ENCODE peak calls at places on chromosomes 12 and 14, in five cellular contexts. I is GM12891, V is H1, L is HepG2, Y is GM12878. E is an unnamed sample.

GRCh38 chr14:65164825-65165135 is 62.5 kb upstream of the MAX start:
- DNase-seq in I (no peak), V (no peak), L (peak), Y (no peak), E (no peak)

GRCh38 chr14:69475194-69475818 is 9.2 kb upstream of the PLEKHD1 start:
- DNase-seq in I (no peak), V (no peak), L (peak), Y (no peak), E (no peak)

GRCh38 chr12:91074068-91074819 is 16.4 kb upstream of the KERA start:
- DNase-seq in I (no peak), V (no peak), L (no peak), Y (no peak), E (no peak)

GRCh38 chr14:96737869-96738268 is 59.3 kb upstream of the VRK1 start:
- DNase-seq in I (no peak), V (no peak), L (no peak), Y (no peak), E (no peak)

GRCh38 chr14:90924618-90925345 is 108.6 kb upstream of the TTC7B start:
- DNase-seq in I (no peak), V (no peak), L (no peak), Y (no peak), E (no peak)

GRCh38 chr12:9071518-9071917 is 44.2 kb downstream of the A2M start:
- DNase-seq in I (no peak), V (no peak), L (no peak), Y (no peak), E (no peak)

GRCh38 chr14:56657604-56658003 is 78.0 kb downstream of the TMEM260 start:
- DNase-seq in I (no peak), V (no peak), L (no peak), Y (no peak), E (no peak)

GRCh38 chr12:47991106-47991550 is 13.1 kb downstream of the COL2A1 start:
- DNase-seq in I (no peak), V (no peak), L (no peak), Y (no peak), E (no peak)

GRCh38 chr14:56474419-56475022 is 105.1 kb upstream of the TMEM260 start:
- DNase-seq in I (peak), V (no peak), L (peak), Y (no peak), E (peak)

GRCh38 chr12:132075026-132075713 is 68.9 kb downstream of the DDX51 start:
- DNase-seq in I (no peak), V (no peak), L (no peak), Y (no peak), E (no peak)

GRCh38 chr12:6827982-6828670 is at the start of gene P3H3:
- DNase-seq in I (no peak), V (peak), L (peak), Y (no peak), E (peak)

GRCh38 chr14:24673534-24674203 is 39.7 kb upstream of the GZMB start:
- DNase-seq in I (no peak), V (no peak), L (no peak), Y (peak), E (no peak)

GRCh38 chr14:106831322-106831720 is 1304.9 kb downstream of the TMEM121 start:
- DNase-seq in I (no peak), V (peak), L (peak), Y (no peak), E (no peak)

GRCh38 chr12:106248177-106248848 is 493 bp upstream of the CKAP4 start:
- DNase-seq in I (peak), V (peak), L (peak), Y (no peak), E (no peak)

GRCh38 chr12:40315375-40315774 is 90.6 kb downstream of the LRRK2 start:
- DNase-seq in I (no peak), V (no peak), L (no peak), Y (no peak), E (no peak)

GRCh38 chr12:62834971-62835547 is 99.9 kb downstream of the PPM1H start:
- DNase-seq in I (no peak), V (no peak), L (no peak), Y (peak), E (no peak)

GRCh38 chr12:117363953-117364486 is 2.6 kb upstream of the NOS1 start:
- DNase-seq in I (no peak), V (no peak), L (no peak), Y (no peak), E (no peak)

GRCh38 chr14:91947196-91948184 is at the start of gene FBLN5:
- DNase-seq in I (no peak), V (peak), L (no peak), Y (no peak), E (no peak)

GRCh38 chr14:60964901-60965300 is 16.0 kb downstream of the TRMT5 start:
- DNase-seq in I (no peak), V (no peak), L (peak), Y (no peak), E (no peak)

GRCh38 chr12:54232790-54233189 is 44.0 kb upstream of the SMUG1 start:
- DNase-seq in I (no peak), V (no peak), L (no peak), Y (no peak), E (no peak)

GRCh38 chr14:73829526-73830431 is 21.9 kb upstream of the PTGR2 start:
- DNase-seq in I (no peak), V (no peak), L (peak), Y (peak), E (peak)

GRCh38 chr12:54141534-54142475 is 47.0 kb downstream of the SMUG1 start:
- DNase-seq in I (no peak), V (no peak), L (no peak), Y (no peak), E (no peak)

GRCh38 chr14:56004807-56005579 is 113.2 kb upstream of the PELI2 start:
- DNase-seq in I (no peak), V (no peak), L (no peak), Y (peak), E (peak)

GRCh38 chr12:6708968-6709394 is 8.4 kb upstream of the PIANP start:
- DNase-seq in I (no peak), V (no peak), L (no peak), Y (no peak), E (no peak)

GRCh38 chr14:61462566-61463195 is 141.3 kb downstream of the PRKCH start:
- DNase-seq in I (no peak), V (peak), L (peak), Y (no peak), E (no peak)

GRCh38 chr14:101497910-101498860 is 63.1 kb upstream of the DIO3 start:
- DNase-seq in I (no peak), V (no peak), L (no peak), Y (no peak), E (no peak)

GRCh38 chr12:64461634-64462414 is 9.9 kb downstream of the TBK1 start:
- DNase-seq in I (no peak), V (no peak), L (peak), Y (no peak), E (no peak)

GRCh38 chr14:65095633-65096205 is 6.6 kb downstream of the MAX start:
- DNase-seq in I (no peak), V (no peak), L (no peak), Y (no peak), E (no peak)

GRCh38 chr14:62956413-62956812 is 88.8 kb downstream of the KCNH5 start:
- DNase-seq in I (no peak), V (no peak), L (no peak), Y (no peak), E (no peak)

GRCh38 chr14:62954165-62954564 is 91.1 kb downstream of the KCNH5 start:
- DNase-seq in I (no peak), V (no peak), L (no peak), Y (no peak), E (no peak)

DNA sequence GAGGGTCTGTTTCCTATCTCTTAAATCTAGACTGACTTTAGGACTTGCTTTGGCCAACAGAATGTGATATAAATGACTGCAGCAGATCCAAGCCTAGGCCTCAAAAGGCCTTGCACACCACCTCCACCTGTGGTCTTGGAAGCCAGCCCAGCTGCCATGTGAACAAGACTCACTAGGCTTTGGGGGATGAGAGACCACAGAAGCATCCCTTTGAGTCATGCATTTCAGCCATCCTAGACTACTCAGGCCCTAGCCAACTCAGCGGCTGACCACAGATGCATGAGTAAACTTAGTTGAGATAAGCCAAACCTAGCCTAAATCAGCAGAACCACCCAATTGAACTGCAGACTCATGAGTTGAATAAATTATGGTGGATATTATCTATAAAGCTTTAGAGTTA is 87.7 kb downstream of the KCNH5 start:
- DNase-seq in I (no peak), V (no peak), L (no peak), Y (no peak), E (no peak)
- TF ChIP-seq TAF1 in I (no peak), V (no peak), L (no peak), Y (no peak), E (no peak)

GRCh38 chr12:32505067-32505466 is 105.7 kb downstream of the FGD4 start:
- DNase-seq in I (no peak), V (no peak), L (no peak), Y (no peak), E (no peak)

GRCh38 chr12:32499048-32499447 is 99.7 kb downstream of the FGD4 start:
- DNase-seq in I (no peak), V (no peak), L (no peak), Y (no peak), E (no peak)

GRCh38 chr12:32502693-32503510 is 103.5 kb downstream of the FGD4 start:
- DNase-seq in I (no peak), V (no peak), L (no peak), Y (no peak), E (no peak)

GRCh38 chr12:32504626-32505025 is 105.3 kb downstream of the FGD4 start:
- DNase-seq in I (no peak), V (no peak), L (no peak), Y (no peak), E (no peak)

GRCh38 chr12:32501835-32502333 is 102.5 kb downstream of the FGD4 start:
- DNase-seq in I (no peak), V (peak), L (peak), Y (no peak), E (no peak)
- TF ChIP-seq TAF1 in I (no peak), V (peak), L (no peak), Y (no peak), E (no peak)

DNA sequence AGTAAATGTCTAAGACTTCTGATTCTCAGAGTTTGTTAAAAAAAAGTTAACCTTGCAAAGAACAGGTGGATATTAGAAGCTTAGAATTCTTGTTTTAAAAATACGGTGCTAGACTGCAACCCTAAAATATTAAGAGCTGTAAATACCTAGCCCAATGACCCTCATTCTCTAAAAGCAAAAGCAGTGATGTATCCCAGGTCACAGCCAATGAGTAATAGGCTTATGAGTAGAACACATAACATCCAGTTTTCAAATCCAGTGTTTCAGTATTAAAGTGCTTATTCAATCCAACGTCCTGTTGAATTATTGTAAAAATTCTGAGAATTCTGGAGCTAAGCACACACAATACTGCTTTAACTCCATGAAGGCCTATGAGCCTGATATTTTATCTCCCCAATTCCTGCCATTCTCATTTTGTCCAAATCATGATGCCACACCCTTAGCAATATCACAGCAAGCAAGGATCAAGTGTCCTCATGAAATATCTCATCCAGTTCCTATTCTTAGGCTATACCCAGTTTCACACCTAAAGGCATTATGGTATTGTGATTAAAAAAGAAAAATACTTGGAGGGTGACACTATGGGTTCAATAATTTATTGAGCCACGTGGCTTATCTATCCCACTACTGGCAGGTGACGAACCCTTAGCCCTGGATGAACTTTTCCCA is 15.3 kb upstream of the ARID4A start:
- DNase-seq in I (no peak), V (no peak), L (no peak), Y (no peak), E (no peak)
- TF ChIP-seq TAF1 in I (no peak), V (no peak), L (no peak), Y (no peak), E (no peak)

GRCh38 chr12:19203013-19203412 is 73.5 kb downstream of the PLEKHA5 start:
- DNase-seq in I (no peak), V (no peak), L (no peak), Y (no peak), E (no peak)

GRCh38 chr12:19199322-19199721 is 69.8 kb downstream of the PLEKHA5 start:
- DNase-seq in I (no peak), V (no peak), L (no peak), Y (no peak), E (no peak)

GRCh38 chr12:19201653-19202052 is 72.1 kb downstream of the PLEKHA5 start:
- DNase-seq in I (no peak), V (no peak), L (no peak), Y (no peak), E (no peak)

GRCh38 chr12:19198272-19198671 is 68.7 kb downstream of the PLEKHA5 start:
- DNase-seq in I (no peak), V (no peak), L (no peak), Y (no peak), E (no peak)

GRCh38 chr12:19200261-19200660 is 70.7 kb downstream of the PLEKHA5 start:
- DNase-seq in I (no peak), V (no peak), L (no peak), Y (no peak), E (no peak)
- TF ChIP-seq TAF1 in I (no peak), V (no peak), L (no peak), Y (no peak), E (no peak)